ENCODE peak calls at places on chromosomes 3 and 15, in seven cellular contexts. S is fibroblast of lung, V is BE2C, E is H1, K is lower leg skin, X is Caco-2, N is sigmoid colon. Z is an unnamed sample.

GRCh38 chr3:170421147-170421641 is 2.5 kb downstream of the CLDN11 start:
- DNase-seq in S (peak; percentile 50), V (no peak), E (no peak), K (no peak), X (no peak), N (no peak), Z (no peak)

GRCh38 chr15:60620707-60621106 is 141.8 kb upstream of the ICE2 start:
- DNase-seq in S (peak; percentile 68), V (no peak), E (peak; percentile 74), K (peak; percentile 63), X (no peak), N (peak; percentile 86), Z (no peak)

GRCh38 chr3:144463916-144464315 is 492.3 kb downstream of the DIPK2A start:
- DNase-seq in S (peak; percentile 8), V (no peak), E (no peak), K (no peak), X (no peak), N (no peak), Z (peak; percentile 9)

GRCh38 chr3:82055792-82056191 is 294.3 kb upstream of the GBE1 start:
- DNase-seq in S (no peak), V (no peak), E (no peak), K (no peak), X (no peak), N (no peak), Z (peak; percentile 12)

GRCh38 chr3:5187920-5188418 is 462 bp downstream of the EDEM1 start:
- DNase-seq in S (peak; percentile 29), V (peak; percentile 24), E (peak; percentile 65), K (peak; percentile 36), X (no peak), N (peak; percentile 74), Z (peak; percentile 67)

GRCh38 chr3:111338059-111338698 is 203.8 kb upstream of the CD96 start:
- DNase-seq in S (peak; percentile 89), V (peak; percentile 63), E (peak; percentile 58), K (no peak), X (peak; percentile 75), N (no peak), Z (peak; percentile 68)

GRCh38 chr3:176799675-176800074 is 397.6 kb downstream of the TBL1XR1 start:
- DNase-seq in S (no peak), V (no peak), E (no peak), K (no peak), X (no peak), N (no peak), Z (no peak)

GRCh38 chr15:52790166-52790708 is at the start of gene ONECUT1:
- DNase-seq in S (peak; percentile 26), V (peak; percentile 81), E (peak; percentile 87), K (no peak), X (peak; percentile 60), N (no peak), Z (peak; percentile 67)

GRCh38 chr3:185225523-185225922 is 28.3 kb downstream of the EHHADH start:
- DNase-seq in S (peak; percentile 28), V (no peak), E (no peak), K (no peak), X (no peak), N (no peak), Z (peak; percentile 73)

GRCh38 chr3:62833538-62833937 is 41.7 kb downstream of the CADPS start:
- DNase-seq in S (no peak), V (no peak), E (no peak), K (no peak), X (no peak), N (no peak), Z (peak; percentile 7)

GRCh38 chr3:113264741-113265140 is 53.4 kb downstream of the BOC start:
- DNase-seq in S (no peak), V (no peak), E (no peak), K (no peak), X (no peak), N (peak; percentile 64), Z (no peak)

GRCh38 chr3:10238330-10238995 is 9.8 kb upstream of the TATDN2 start:
- DNase-seq in S (no peak), V (no peak), E (no peak), K (no peak), X (no peak), N (no peak), Z (no peak)

GRCh38 chr3:72482589-72483249 is 365.5 kb downstream of the SHQ1 start:
- DNase-seq in S (peak; percentile 92), V (no peak), E (no peak), K (peak; percentile 47), X (peak; percentile 64), N (peak; percentile 73), Z (peak; percentile 57)
- H3K4me3 ChIP-seq in S (peak overlapping the region; percentile 53), V (no peak overlapping the region), E (no peak overlapping the region), K (no peak overlapping the region), X (peak overlapping the region; percentile 27), N (peak overlapping the region; percentile 33), Z (peak overlapping the region; percentile 23)

GRCh38 chr15:34610388-34610787 is 26.9 kb upstream of the GOLGA8B start:
- DNase-seq in S (peak; percentile 43), V (no peak), E (no peak), K (no peak), X (no peak), N (no peak), Z (no peak)
- TF ChIP-seq CTCF in S (peak; percentile 36), V (peak; percentile 36), E (peak; percentile 32), K (no peak), X (peak; percentile 30), N (no peak), Z (peak; percentile 44)

GRCh38 chr15:56817690-56818089 is 84.4 kb upstream of the ZNF280D start:
- DNase-seq in S (no peak), V (no peak), E (no peak), K (no peak), X (no peak), N (no peak), Z (no peak)
- H3K4me3 ChIP-seq in S (no peak overlapping the region), V (no peak overlapping the region), E (no peak overlapping the region), K (no peak overlapping the region), X (no peak overlapping the region), N (no peak overlapping the region), Z (no peak overlapping the region)

GRCh38 chr3:168094877-168095610 is 680 bp downstream of the GOLIM4 start:
- DNase-seq in S (peak; percentile 71), V (no peak), E (peak; percentile 68), K (peak; percentile 29), X (peak; percentile 53), N (peak; percentile 80), Z (peak; percentile 87)
- TF ChIP-seq CTCF in S (peak; percentile 16), V (peak; percentile 33), E (peak; percentile 28), K (no peak), X (no peak), N (peak; percentile 30), Z (no peak)

DNA sequence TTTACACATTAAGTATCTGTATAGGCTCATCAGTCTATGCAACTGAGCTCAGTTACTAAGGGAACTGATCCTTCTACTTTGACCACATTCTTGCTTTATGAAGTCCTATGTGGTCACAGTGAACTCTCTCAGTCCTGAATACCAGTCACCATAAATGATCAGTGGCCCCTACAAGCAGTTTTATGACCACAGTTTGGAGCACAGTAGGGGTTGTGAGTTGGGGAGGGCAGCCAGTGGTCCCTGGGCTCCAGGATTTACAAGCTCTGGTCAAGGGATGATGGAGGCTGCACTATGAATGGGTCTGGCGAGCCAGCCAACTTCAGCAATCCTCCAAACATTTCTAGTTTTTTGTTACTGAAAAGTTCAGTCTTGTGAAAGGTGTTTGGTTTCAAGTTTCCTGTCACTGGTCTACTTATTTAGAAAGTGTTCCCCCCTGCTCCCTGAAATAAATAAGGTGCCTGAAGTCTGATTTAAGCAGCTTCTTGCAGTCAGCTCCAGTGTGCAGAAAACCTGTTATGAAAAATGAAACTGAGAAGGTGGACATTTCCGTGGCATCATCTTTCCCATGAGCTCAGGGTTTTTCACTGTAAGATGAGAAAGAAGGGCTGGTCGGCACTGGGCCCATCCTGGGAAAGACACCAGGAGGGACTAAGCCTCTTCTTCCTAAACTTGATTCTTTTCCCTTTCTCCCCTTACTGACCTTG is 75.4 kb downstream of the DAPK2 start:
- DNase-seq in S (no peak), V (no peak), E (peak; percentile 23), K (no peak), X (no peak), N (no peak), Z (no peak)
- H3K4me3 ChIP-seq in S (no peak overlapping the region), V (no peak overlapping the region), E (no peak overlapping the region), K (no peak overlapping the region), X (no peak overlapping the region), N (no peak overlapping the region), Z (no peak overlapping the region)

Z was measured in foreskin fibroblast.